ENCODE peak calls at places on chromosome 1, in six cellular contexts. S, I, D, R, U and B are unnamed samples.
A peak's percentile ranks its signal among the peaks of the same experiment; 100 is the strongest.

GRCh38 chr1:53518775-53519174 is 59.6 kb downstream of the DMRTB1 start:
- DNase-seq in S (no peak), I (no peak), D (no peak), R (peak; percentile 39), U (no peak), B (no peak)

GRCh38 chr1:53125122-53125521 is 17.3 kb downstream of the SLC1A7 start:
- DNase-seq in S (no peak), I (no peak), D (no peak), R (no peak), U (no peak), B (no peak)

GRCh38 chr1:159067699-159068621 is 8.6 kb downstream of the AIM2 start:
- DNase-seq in S (no peak), I (no peak), D (no peak), R (peak; percentile 74), U (no peak), B (no peak)

GRCh38 chr1:203480525-203481084 is 5.0 kb downstream of the PRELP start:
- DNase-seq in S (peak; percentile 59), I (peak; percentile 86), D (peak; percentile 97), R (peak; percentile 80), U (no peak), B (no peak)

GRCh38 chr1:227447531-227447990 is 115.8 kb upstream of the ZNF678 start:
- DNase-seq in S (peak; percentile 76), I (peak; percentile 54), D (no peak), R (peak; percentile 57), U (peak; percentile 71), B (no peak)

GRCh38 chr1:100671604-100672003 is 47.9 kb upstream of the VCAM1 start:
- DNase-seq in S (no peak), I (no peak), D (peak; percentile 60), R (no peak), U (no peak), B (no peak)

GRCh38 chr1:24535778-24536177 is 20.1 kb upstream of the NCMAP start:
- DNase-seq in S (no peak), I (no peak), D (no peak), R (no peak), U (no peak), B (no peak)

GRCh38 chr1:4674676-4675075 is 20.3 kb downstream of the AJAP1 start:
- DNase-seq in S (no peak), I (no peak), D (no peak), R (no peak), U (no peak), B (no peak)

DNA sequence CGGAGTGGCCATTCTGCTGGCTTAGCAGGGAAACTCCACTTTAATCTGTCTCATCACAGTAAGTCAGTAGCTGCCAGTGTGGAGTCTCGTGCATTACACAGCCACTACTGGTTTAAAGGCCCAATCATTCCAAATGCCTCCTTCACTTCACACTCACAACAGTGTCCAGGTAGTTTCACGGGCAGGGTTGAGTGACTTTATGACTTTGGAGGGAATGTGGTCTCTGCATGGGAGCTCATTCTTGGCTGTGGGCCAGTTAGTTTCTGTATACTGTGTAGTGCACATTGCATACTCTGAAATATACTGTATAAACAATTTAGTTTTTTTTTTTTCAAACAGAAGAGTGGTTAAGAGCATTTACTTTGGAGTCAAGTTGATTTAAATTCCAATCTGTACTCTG is 34.7 kb upstream of the C1orf87 start:
- DNase-seq in S (no peak), I (peak; percentile 1), D (no peak), R (no peak), U (no peak), B (no peak)
- H2AK5ac ChIP-seq in S (no peak overlapping the region), I (no peak overlapping the region), D (no peak overlapping the region), R (no peak overlapping the region), U (no peak overlapping the region), B (no peak overlapping the region)

GRCh38 chr1:32303997-32304622 is 12.2 kb downstream of the HDAC1 start:
- DNase-seq in S (no peak), I (no peak), D (peak; percentile 74), R (no peak), U (no peak), B (no peak)

GRCh38 chr1:32307313-32307712 is 15.4 kb downstream of the HDAC1 start:
- DNase-seq in S (no peak), I (no peak), D (peak; percentile 54), R (no peak), U (no peak), B (no peak)

GRCh38 chr1:32309960-32310359 is 18.1 kb downstream of the HDAC1 start:
- DNase-seq in S (no peak), I (no peak), D (no peak), R (no peak), U (no peak), B (no peak)

GRCh38 chr1:32303358-32303757 is 11.5 kb downstream of the HDAC1 start:
- DNase-seq in S (no peak), I (no peak), D (no peak), R (no peak), U (no peak), B (no peak)

DNA sequence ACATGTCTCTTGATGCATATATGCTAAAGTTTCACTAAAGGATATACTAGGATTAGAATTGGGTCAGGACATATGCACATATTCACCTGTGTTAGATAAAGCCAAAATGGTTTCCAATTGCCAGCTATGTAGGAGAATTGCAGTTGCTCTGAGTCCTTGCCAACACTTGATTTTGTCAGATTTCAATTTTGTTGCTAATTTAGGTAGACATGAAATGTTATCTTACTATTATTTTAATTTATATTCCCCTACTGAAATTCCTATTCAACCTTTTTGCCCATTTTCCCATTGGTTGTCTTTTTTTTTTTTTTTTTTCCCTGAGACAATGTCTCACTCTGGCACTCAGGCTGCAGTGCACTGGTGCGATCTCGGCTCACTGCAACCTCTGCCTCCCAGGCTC is 13.4 kb downstream of the HDAC1 start:
- DNase-seq in S (no peak), I (no peak), D (no peak), R (no peak), U (no peak), B (no peak)
- H2BK15ac ChIP-seq in S (no peak overlapping the region), I (no peak overlapping the region), D (no peak overlapping the region), R (no peak overlapping the region), U (no peak overlapping the region), B (no peak overlapping the region)

GRCh38 chr1:97792655-97793054 is 128.2 kb downstream of the DPYD start:
- DNase-seq in S (no peak), I (no peak), D (no peak), R (no peak), U (no peak), B (no peak)
- H3K18ac ChIP-seq in S (no peak overlapping the region), I (no peak overlapping the region), D (no peak overlapping the region), R (no peak overlapping the region), U (no peak overlapping the region), B (no peak overlapping the region)

DNA sequence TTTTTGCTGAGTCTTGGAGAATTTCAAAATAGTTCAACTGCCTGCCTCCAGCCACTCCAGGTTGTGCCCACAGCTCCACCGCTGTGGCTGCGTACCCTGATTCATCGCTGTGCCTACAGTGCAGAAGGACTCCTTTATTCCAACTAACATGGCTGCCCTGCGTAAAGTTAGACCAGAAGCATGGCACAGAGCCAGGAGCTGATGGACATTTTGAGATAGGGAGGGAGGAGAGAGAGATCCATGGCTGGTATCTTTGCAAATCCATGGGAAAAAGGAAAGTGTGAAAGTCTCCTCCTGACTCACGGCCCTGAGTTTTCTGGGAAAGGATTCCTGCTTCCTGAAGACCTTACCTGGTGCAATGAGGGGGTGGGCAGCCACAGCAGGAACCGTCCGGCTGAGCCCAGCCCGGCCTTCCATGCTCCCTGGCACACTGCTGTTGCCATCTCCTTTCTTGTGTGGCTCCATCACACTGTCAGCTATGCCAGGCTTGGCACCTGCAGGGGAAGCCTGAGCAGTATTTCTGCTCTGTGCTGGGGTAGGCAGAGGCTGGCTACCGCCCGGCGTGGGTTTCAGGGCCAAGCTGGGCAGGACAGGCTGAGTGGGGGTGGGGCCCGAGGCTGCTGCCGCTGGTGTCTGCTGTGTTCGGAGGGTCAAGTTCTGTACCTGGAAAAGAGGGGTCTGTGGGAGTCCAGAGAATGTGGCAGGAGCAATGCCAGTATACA is 46.0 kb upstream of the A3GALT2 start:
- DNase-seq in S (no peak), I (no peak), D (no peak), R (no peak), U (no peak), B (no peak)
- H2AK5ac ChIP-seq in S (no peak overlapping the region), I (peak overlapping the region; percentile 56), D (peak overlapping the region; percentile 79), R (no peak overlapping the region), U (no peak overlapping the region), B (peak overlapping the region; percentile 20)

GRCh38 chr1:18945401-18945849 is 11.1 kb downstream of the IFFO2 start:
- DNase-seq in S (peak; percentile 64), I (peak; percentile 92), D (peak; percentile 62), R (peak; percentile 46), U (peak; percentile 68), B (no peak)
- H2BK15ac ChIP-seq in S (no peak overlapping the region), I (peak overlapping the region; percentile 55), D (no peak overlapping the region), R (no peak overlapping the region), U (peak overlapping the region; percentile 40), B (no peak overlapping the region)

DNA sequence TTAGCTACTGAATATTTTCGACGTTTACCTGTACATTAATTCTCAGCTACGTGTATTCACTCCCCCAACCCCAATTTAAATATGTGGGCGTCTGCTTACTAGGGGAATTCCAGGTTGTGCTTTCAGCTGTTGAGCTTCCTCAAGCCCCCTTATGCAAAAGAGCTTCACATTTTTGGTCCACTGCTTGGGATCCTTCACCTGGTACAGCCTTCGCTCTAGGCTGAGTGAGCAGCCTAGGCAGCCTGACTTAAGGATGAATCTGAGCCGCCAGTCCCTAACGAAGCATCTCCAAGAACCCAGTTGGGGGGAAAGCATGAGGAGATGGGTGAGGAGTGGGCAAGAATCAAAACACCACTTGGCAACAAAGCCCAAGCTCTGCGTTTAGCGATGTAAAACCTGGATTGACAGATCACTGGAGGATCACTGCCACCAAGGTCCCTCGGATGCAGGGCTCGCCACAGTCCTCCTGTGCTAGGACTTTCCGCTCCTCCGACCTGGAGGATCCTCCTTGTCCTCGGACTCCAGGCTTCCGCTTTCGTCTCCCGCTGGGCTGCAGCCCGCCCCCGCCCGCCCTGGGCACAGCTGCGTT is 637 bp downstream of the BCL10 start:
- DNase-seq in S (no peak), I (peak; percentile 65), D (peak; percentile 18), R (no peak), U (peak; percentile 54), B (peak; percentile 44)
- H3K18ac ChIP-seq in S (peak overlapping the region; percentile 24), I (peak overlapping the region; percentile 35), D (peak overlapping the region; percentile 98), R (peak overlapping the region; percentile 10), U (peak overlapping the region; percentile 35), B (peak overlapping the region; percentile 90)

GRCh38 chr1:31570228-31570627 is 6.1 kb upstream of the TINAGL1 start:
- DNase-seq in S (no peak), I (no peak), D (no peak), R (no peak), U (peak; percentile 32), B (no peak)

GRCh38 chr1:31569773-31570172 is 6.5 kb upstream of the TINAGL1 start:
- DNase-seq in S (no peak), I (no peak), D (no peak), R (no peak), U (no peak), B (no peak)

GRCh38 chr1:31570906-31571305 is 5.4 kb upstream of the TINAGL1 start:
- DNase-seq in S (no peak), I (peak; percentile 39), D (no peak), R (no peak), U (no peak), B (no peak)

GRCh38 chr1:31568895-31569655 is 7.2 kb upstream of the TINAGL1 start:
- DNase-seq in S (no peak), I (no peak), D (no peak), R (no peak), U (peak; percentile 42), B (no peak)

GRCh38 chr1:31567956-31568570 is 8.3 kb upstream of the TINAGL1 start:
- DNase-seq in S (no peak), I (no peak), D (no peak), R (no peak), U (no peak), B (no peak)
- H2AK5ac ChIP-seq in S (no peak overlapping the region), I (no peak overlapping the region), D (no peak overlapping the region), R (no peak overlapping the region), U (no peak overlapping the region), B (no peak overlapping the region)